ENCODE peak calls at places on chromosomes 12 and 14, in seven cellular contexts. O, P, F, G, V, D and L are unnamed samples.

GRCh38 chr14:51157012-51157411 is 62.1 kb upstream of the TRIM9 start:
- DNase-seq in G (peak; percentile 3), P (peak; percentile 44), F (no peak), O (no peak), V (no peak), D (peak; percentile 57), L (no peak)

GRCh38 chr14:35213143-35213788 is 78.9 kb upstream of the PSMA6 start:
- DNase-seq in V (no peak), O (no peak), G (no peak), D (no peak), F (no peak), P (peak; percentile 22), L (no peak)

GRCh38 chr12:57230381-57231155 is 1.1 kb downstream of the SHMT2 start:
- DNase-seq in P (peak; percentile 38), O (no peak), G (no peak), D (no peak), F (peak; percentile 1), V (no peak), L (no peak)

GRCh38 chr12:89949457-89950195 is 241.0 kb upstream of the ATP2B1 start:
- DNase-seq in G (no peak), O (no peak), V (peak; percentile 19), P (peak; percentile 62), D (peak; percentile 77), F (peak; percentile 54), L (no peak)

GRCh38 chr14:28097585-28097984 is 669.0 kb upstream of the FOXG1 start:
- DNase-seq in O (no peak), G (no peak), P (no peak), V (no peak), D (no peak), F (no peak), L (no peak)

GRCh38 chr12:114447274-114447716 is 41.4 kb upstream of the TBX5 start:
- DNase-seq in G (no peak), V (no peak), P (no peak), D (no peak), F (no peak), O (no peak), L (no peak)

GRCh38 chr12:117507547-117507946 is 146.1 kb upstream of the NOS1 start:
- DNase-seq in V (no peak), O (no peak), P (no peak), D (no peak), F (no peak), G (no peak), L (no peak)

GRCh38 chr12:96064266-96064665 is 28.9 kb upstream of the LTA4H start:
- DNase-seq in P (no peak), O (no peak), G (no peak), D (no peak), V (no peak), F (no peak), L (no peak)

GRCh38 chr12:95908573-95908972 is 33.8 kb downstream of the CCDC38 start:
- DNase-seq in P (peak; percentile 55), G (no peak), D (peak; percentile 43), V (no peak), F (no peak), O (no peak), L (no peak)

GRCh38 chr14:35879654-35880249 is 53.6 kb downstream of the BRMS1L start:
- DNase-seq in P (peak; percentile 28), V (no peak), G (no peak), D (peak; percentile 53), F (no peak), O (no peak), L (no peak)

GRCh38 chr12:28265435-28266042 is 75.3 kb downstream of the CCDC91 start:
- DNase-seq in V (no peak), F (no peak), P (no peak), G (no peak), D (no peak), O (no peak), L (no peak)

GRCh38 chr14:29800961-29801360 is 126.7 kb downstream of the PRKD1 start:
- DNase-seq in G (no peak), V (no peak), O (no peak), P (no peak), D (peak; percentile 13), F (no peak), L (no peak)

GRCh38 chr14:70045715-70046535 is 142.8 kb downstream of the SLC8A3 start:
- DNase-seq in G (peak; percentile 75), P (peak; percentile 71), V (no peak), D (peak; percentile 67), F (peak; percentile 19), O (no peak), L (no peak)

GRCh38 chr12:13223176-13223806 is 26.8 kb downstream of the EMP1 start:
- DNase-seq in O (no peak), V (no peak), D (peak; percentile 99), F (no peak), G (peak; percentile 26), P (peak; percentile 97), L (no peak)

GRCh38 chr12:45591635-45592034 is 137.9 kb upstream of the ARID2 start:
- DNase-seq in V (no peak), F (no peak), G (no peak), P (no peak), O (no peak), D (no peak), L (no peak)

GRCh38 chr14:95274283-95274682 is 45.4 kb downstream of the CLMN start:
- DNase-seq in P (no peak), F (no peak), O (no peak), G (no peak), D (no peak), V (no peak), L (no peak)

GRCh38 chr14:55388160-55388559 is 23.5 kb downstream of the ATG14 start:
- DNase-seq in V (no peak), F (no peak), O (no peak), P (peak; percentile 89), D (peak; percentile 86), G (peak; percentile 85), L (no peak)

GRCh38 chr12:50302686-50303085 is 19.4 kb upstream of the LIMA1 start:
- DNase-seq in G (no peak), F (no peak), P (peak; percentile 81), O (no peak), V (no peak), D (peak; percentile 87), L (no peak)

GRCh38 chr12:53585726-53586125 is 40.5 kb downstream of the ATF7 start:
- DNase-seq in V (no peak), D (no peak), O (no peak), P (no peak), G (no peak), F (no peak), L (no peak)

GRCh38 chr14:44453433-44454171 is 53.5 kb downstream of the FSCB start:
- DNase-seq in G (no peak), V (no peak), P (no peak), F (no peak), O (no peak), D (peak; percentile 0), L (no peak)

GRCh38 chr14:36097356-36097755 is 79.2 kb downstream of the PTCSC3 start:
- DNase-seq in D (no peak), P (no peak), V (no peak), O (no peak), F (no peak), G (no peak), L (no peak)

GRCh38 chr12:131092911-131093901 is 139.5 kb downstream of the ADGRD1 start:
- DNase-seq in D (no peak), G (no peak), P (no peak), O (no peak), F (peak; percentile 61), V (no peak), L (no peak)

GRCh38 chr12:124771462-124772361 is 92.0 kb downstream of the SCARB1 start:
- DNase-seq in O (peak; percentile 52), G (peak; percentile 87), D (peak; percentile 76), P (peak; percentile 88), F (peak; percentile 83), V (peak; percentile 59), L (peak; percentile 96)

GRCh38 chr12:67211029-67211428 is 58.1 kb upstream of the CAND1 start:
- DNase-seq in F (no peak), O (no peak), P (no peak), D (no peak), G (no peak), V (no peak), L (no peak)

GRCh38 chr14:102799684-102800562 is 22.7 kb downstream of the TRAF3 start:
- DNase-seq in O (no peak), D (peak; percentile 26), V (no peak), F (no peak), G (peak; percentile 60), P (peak; percentile 61), L (no peak)

GRCh38 chr12:103680591-103681065 is 93.6 kb downstream of the STAB2 start:
- DNase-seq in O (no peak), D (no peak), F (peak; percentile 7), P (no peak), V (no peak), G (no peak), L (no peak)

GRCh38 chr14:57086271-57087162 is 182.2 kb downstream of the EXOC5 start:
- DNase-seq in F (no peak), P (no peak), O (no peak), G (no peak), D (no peak), V (no peak), L (no peak)

GRCh38 chr14:65336191-65336591 is 76.3 kb upstream of the FUT8 start:
- DNase-seq in P (peak; percentile 73), G (no peak), D (peak; percentile 66), F (peak; percentile 78), V (no peak), O (peak; percentile 1), L (no peak)